ENCODE peak calls at places on chromosomes 6 and 20, in four cellular contexts. One of them, this sample, is unnamed.

GRCh38 chr6:3819161-3820110 is 29.7 kb upstream of the FAM50B start:
- DNase-seq in fibroblast of lung: no peak
- DNase-seq in OCI-LY7: no peak
- DNase-seq in neuronal stem cell: no peak
- DNase-seq in this sample: no peak

GRCh38 chr20:40442181-40442963 is 246.7 kb downstream of the MAFB start:
- DNase-seq in fibroblast of lung: peak; percentile 32
- DNase-seq in OCI-LY7: no peak
- DNase-seq in neuronal stem cell: no peak
- DNase-seq in this sample: no peak

GRCh38 chr20:31605031-31605901 is at the start of gene ID1:
- DNase-seq in fibroblast of lung: peak; percentile 96
- DNase-seq in OCI-LY7: peak; percentile 90
- DNase-seq in neuronal stem cell: peak; percentile 90
- DNase-seq in this sample: no peak

GRCh38 chr6:39411465-39411864 is 89.0 kb upstream of the KCNK16 start:
- DNase-seq in fibroblast of lung: no peak
- DNase-seq in OCI-LY7: no peak
- DNase-seq in neuronal stem cell: no peak
- DNase-seq in this sample: no peak

GRCh38 chr6:36121752-36122494 is 8.4 kb upstream of the MAPK13 start:
- DNase-seq in fibroblast of lung: no peak
- DNase-seq in OCI-LY7: no peak
- DNase-seq in neuronal stem cell: no peak
- DNase-seq in this sample: no peak

GRCh38 chr20:59462249-59462648 is 142.1 kb upstream of the PHACTR3 start:
- DNase-seq in fibroblast of lung: no peak
- DNase-seq in OCI-LY7: no peak
- DNase-seq in neuronal stem cell: no peak
- DNase-seq in this sample: no peak

GRCh38 chr20:13718161-13718560 is 66.6 kb downstream of the ESF1 start:
- DNase-seq in fibroblast of lung: no peak
- DNase-seq in OCI-LY7: no peak
- DNase-seq in neuronal stem cell: no peak
- DNase-seq in this sample: no peak

GRCh38 chr20:60138263-60139127 is 180.3 kb downstream of the CDH26 start:
- DNase-seq in fibroblast of lung: peak; percentile 18
- DNase-seq in OCI-LY7: peak; percentile 6
- DNase-seq in neuronal stem cell: no peak
- DNase-seq in this sample: no peak

GRCh38 chr20:59365611-59366284 is 65.3 kb downstream of the EDN3 start:
- DNase-seq in fibroblast of lung: no peak
- DNase-seq in OCI-LY7: no peak
- DNase-seq in neuronal stem cell: no peak
- DNase-seq in this sample: no peak

GRCh38 chr20:36950432-36951197 is 893 bp downstream of the SAMHD1 start:
- DNase-seq in fibroblast of lung: peak; percentile 26
- DNase-seq in OCI-LY7: peak; percentile 29
- DNase-seq in neuronal stem cell: peak; percentile 15
- DNase-seq in this sample: no peak

GRCh38 chr20:20679306-20679705 is 33.1 kb downstream of the RALGAPA2 start:
- DNase-seq in fibroblast of lung: no peak
- DNase-seq in OCI-LY7: no peak
- DNase-seq in neuronal stem cell: no peak
- DNase-seq in this sample: no peak

DNA sequence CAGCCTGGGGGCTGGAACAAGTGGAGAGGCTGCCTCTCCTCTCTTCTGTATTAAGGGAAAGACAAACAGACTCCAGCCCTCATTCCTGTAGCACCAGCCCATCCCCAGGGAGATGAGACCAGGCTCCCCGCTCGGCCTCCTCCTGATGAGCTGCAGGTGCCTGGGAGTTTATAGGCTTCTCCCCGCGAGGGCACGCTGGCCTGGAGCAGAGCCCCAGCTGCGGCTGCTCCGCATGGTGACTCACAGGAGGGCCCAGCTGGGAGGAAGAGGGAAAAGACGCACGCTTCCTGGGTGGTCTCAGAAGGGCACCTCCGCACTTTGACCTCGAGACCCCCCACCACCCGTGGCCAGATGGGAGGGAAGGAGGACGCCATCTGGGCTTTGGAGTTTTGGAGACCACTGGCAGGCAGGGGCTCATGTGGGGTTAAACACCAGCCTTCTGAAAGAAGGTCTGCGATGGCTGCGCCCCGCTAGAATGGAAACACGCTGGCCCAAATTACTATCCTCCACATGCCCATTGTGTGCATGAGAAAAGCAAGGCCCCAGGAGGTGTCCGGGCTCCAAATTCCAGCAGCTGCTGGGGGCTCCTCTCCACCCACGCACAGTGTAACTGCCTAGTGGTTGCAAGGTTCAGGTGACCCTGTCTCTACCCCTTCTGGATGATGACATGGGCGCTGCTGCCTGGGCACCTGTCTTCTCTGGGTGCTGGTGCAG is 67.9 kb downstream of the BMP7 start:
- DNase-seq in fibroblast of lung: no peak
- DNase-seq in OCI-LY7: no peak
- DNase-seq in neuronal stem cell: peak; percentile 39
- DNase-seq in this sample: no peak
- H2AFZ ChIP-seq in fibroblast of lung: no peak overlapping the region
- H2AFZ ChIP-seq in OCI-LY7: no peak overlapping the region
- H2AFZ ChIP-seq in neuronal stem cell: no peak overlapping the region
- H2AFZ ChIP-seq in this sample: no peak overlapping the region

DNA sequence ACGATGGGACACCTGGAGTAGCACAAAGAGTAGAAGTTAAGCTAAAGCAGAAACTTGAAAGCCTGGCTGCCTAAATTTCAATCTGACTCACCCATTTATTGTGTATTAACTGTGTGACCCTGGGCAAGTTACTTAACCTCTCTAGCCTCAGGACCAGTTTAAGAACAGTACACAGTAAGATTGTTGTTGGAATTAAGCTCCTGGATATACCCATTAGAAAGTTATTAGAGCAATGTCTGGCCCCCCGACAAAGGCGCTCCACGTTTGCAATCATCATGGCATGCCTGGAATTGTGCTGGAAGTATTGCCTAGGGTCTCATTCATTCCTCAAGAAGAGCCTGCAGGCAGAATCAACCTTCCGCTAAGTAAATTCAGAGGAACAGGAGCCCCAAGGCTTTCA is 1.4 kb downstream of the SDC4 start:
- DNase-seq in fibroblast of lung: no peak
- DNase-seq in OCI-LY7: no peak
- DNase-seq in neuronal stem cell: no peak
- DNase-seq in this sample: no peak
- H3K27ac ChIP-seq in fibroblast of lung: peak overlapping the region; percentile 83
- H3K27ac ChIP-seq in OCI-LY7: no peak overlapping the region
- H3K27ac ChIP-seq in neuronal stem cell: no peak overlapping the region
- H3K27ac ChIP-seq in this sample: peak overlapping the region; percentile 98

GRCh38 chr20:1103751-1104150 is 14.7 kb upstream of the PSMF1 start:
- DNase-seq in fibroblast of lung: no peak
- DNase-seq in OCI-LY7: no peak
- DNase-seq in neuronal stem cell: no peak
- DNase-seq in this sample: no peak
- H3K4me2 ChIP-seq in fibroblast of lung: no peak overlapping the region
- H3K4me2 ChIP-seq in OCI-LY7: no peak overlapping the region
- H3K4me2 ChIP-seq in neuronal stem cell: no peak overlapping the region
- H3K4me2 ChIP-seq in this sample: no peak overlapping the region

DNA sequence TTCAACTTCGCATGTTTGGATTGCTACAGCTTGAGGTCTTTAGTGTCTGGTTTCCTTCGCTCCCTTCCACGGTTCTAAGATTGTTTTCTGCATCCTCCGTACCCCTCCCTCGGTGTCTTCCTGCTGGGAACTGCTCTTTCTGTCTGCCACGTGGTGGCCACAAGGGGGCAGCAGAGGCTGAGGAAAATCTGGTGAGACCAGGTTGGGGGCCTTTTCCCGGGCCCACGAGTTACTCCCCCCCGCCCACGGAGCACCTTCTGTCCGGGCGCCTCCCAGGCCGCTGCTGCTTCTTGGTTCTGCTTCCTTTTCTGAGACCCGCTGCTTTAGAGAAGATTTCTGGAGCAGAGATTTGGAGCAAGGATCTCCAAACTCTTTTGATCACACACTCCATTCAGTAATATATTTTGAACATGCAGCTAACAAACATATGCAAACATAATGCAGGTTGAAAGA is 21.1 kb upstream of the NOTCH4 start:
- DNase-seq in fibroblast of lung: peak; percentile 76
- DNase-seq in OCI-LY7: peak; percentile 89
- DNase-seq in neuronal stem cell: peak; percentile 72
- DNase-seq in this sample: no peak
- H2AFZ ChIP-seq in fibroblast of lung: peak overlapping the region; percentile 70
- H2AFZ ChIP-seq in OCI-LY7: peak overlapping the region; percentile 89
- H2AFZ ChIP-seq in neuronal stem cell: peak overlapping the region; percentile 88
- H2AFZ ChIP-seq in this sample: peak overlapping the region; percentile 70